ENCODE peak calls at places on chromosome 11, in nine cellular contexts. One of them, this sample, is unnamed.

GRCh38 chr11:125952973-125953372 is 7.1 kb downstream of the VSIG10L2 start:
- DNase-seq in cardiac muscle cell: no peak
- DNase-seq in sigmoid colon: peak
- DNase-seq in sciatic nerve: peak
- DNase-seq in fibroblast of gingiva: no peak
- DNase-seq in stimulated activated CD4-positive, alpha-beta T cell treated with anti-CD3 and anti-CD28 coated beads, Interleukin-4, amount 100 ng/mL, for 24 hours: no peak
- DNase-seq in NCI-H2107: no peak
- DNase-seq in dorsolateral prefrontal cortex: no peak
- DNase-seq in activated T-cell treated with anti-CD3 and anti-CD28 coated beads for 1 hour: no peak
- DNase-seq in this sample: no peak

GRCh38 chr11:65316311-65316978 is 1.8 kb downstream of the CDC42EP2 start:
- DNase-seq in cardiac muscle cell: no peak
- DNase-seq in sigmoid colon: peak
- DNase-seq in sciatic nerve: no peak
- DNase-seq in fibroblast of gingiva: peak
- DNase-seq in stimulated activated CD4-positive, alpha-beta T cell treated with anti-CD3 and anti-CD28 coated beads, Interleukin-4, amount 100 ng/mL, for 24 hours: no peak
- DNase-seq in NCI-H2107: no peak
- DNase-seq in dorsolateral prefrontal cortex: no peak
- DNase-seq in activated T-cell treated with anti-CD3 and anti-CD28 coated beads for 1 hour: no peak
- DNase-seq in this sample: no peak

GRCh38 chr11:78419327-78419726 is 1.7 kb upstream of the GAB2 start:
- DNase-seq in cardiac muscle cell: no peak
- DNase-seq in sigmoid colon: peak
- DNase-seq in sciatic nerve: peak
- DNase-seq in fibroblast of gingiva: peak
- DNase-seq in stimulated activated CD4-positive, alpha-beta T cell treated with anti-CD3 and anti-CD28 coated beads, Interleukin-4, amount 100 ng/mL, for 24 hours: no peak
- DNase-seq in NCI-H2107: no peak
- DNase-seq in dorsolateral prefrontal cortex: no peak
- DNase-seq in activated T-cell treated with anti-CD3 and anti-CD28 coated beads for 1 hour: no peak
- DNase-seq in this sample: no peak

GRCh38 chr11:34356576-34356917 is 1.3 kb downstream of the ABTB2 start:
- DNase-seq in cardiac muscle cell: peak
- DNase-seq in sigmoid colon: peak
- DNase-seq in sciatic nerve: peak
- DNase-seq in fibroblast of gingiva: no peak
- DNase-seq in stimulated activated CD4-positive, alpha-beta T cell treated with anti-CD3 and anti-CD28 coated beads, Interleukin-4, amount 100 ng/mL, for 24 hours: peak
- DNase-seq in NCI-H2107: no peak
- DNase-seq in dorsolateral prefrontal cortex: peak
- DNase-seq in activated T-cell treated with anti-CD3 and anti-CD28 coated beads for 1 hour: no peak
- DNase-seq in this sample: no peak

GRCh38 chr11:15742626-15743243 is 613.6 kb downstream of the SOX6 start:
- DNase-seq in cardiac muscle cell: no peak
- DNase-seq in sigmoid colon: no peak
- DNase-seq in sciatic nerve: no peak
- DNase-seq in fibroblast of gingiva: no peak
- DNase-seq in stimulated activated CD4-positive, alpha-beta T cell treated with anti-CD3 and anti-CD28 coated beads, Interleukin-4, amount 100 ng/mL, for 24 hours: no peak
- DNase-seq in NCI-H2107: no peak
- DNase-seq in dorsolateral prefrontal cortex: no peak
- DNase-seq in activated T-cell treated with anti-CD3 and anti-CD28 coated beads for 1 hour: no peak
- DNase-seq in this sample: no peak

GRCh38 chr11:36729765-36730164 is 131.7 kb upstream of the RAG2 start:
- DNase-seq in cardiac muscle cell: no peak
- DNase-seq in sigmoid colon: no peak
- DNase-seq in sciatic nerve: no peak
- DNase-seq in fibroblast of gingiva: no peak
- DNase-seq in stimulated activated CD4-positive, alpha-beta T cell treated with anti-CD3 and anti-CD28 coated beads, Interleukin-4, amount 100 ng/mL, for 24 hours: no peak
- DNase-seq in NCI-H2107: no peak
- DNase-seq in dorsolateral prefrontal cortex: no peak
- DNase-seq in activated T-cell treated with anti-CD3 and anti-CD28 coated beads for 1 hour: no peak
- DNase-seq in this sample: no peak

GRCh38 chr11:70668204-70669202 is 270.2 kb downstream of the CTTN start:
- DNase-seq in cardiac muscle cell: no peak
- DNase-seq in sigmoid colon: no peak
- DNase-seq in sciatic nerve: no peak
- DNase-seq in fibroblast of gingiva: no peak
- DNase-seq in stimulated activated CD4-positive, alpha-beta T cell treated with anti-CD3 and anti-CD28 coated beads, Interleukin-4, amount 100 ng/mL, for 24 hours: no peak
- DNase-seq in NCI-H2107: no peak
- DNase-seq in dorsolateral prefrontal cortex: no peak
- DNase-seq in activated T-cell treated with anti-CD3 and anti-CD28 coated beads for 1 hour: no peak
- DNase-seq in this sample: no peak

GRCh38 chr11:68214173-68215086 is 1.3 kb upstream of the KMT5B start:
- DNase-seq in cardiac muscle cell: peak
- DNase-seq in sigmoid colon: no peak
- DNase-seq in sciatic nerve: peak
- DNase-seq in fibroblast of gingiva: no peak
- DNase-seq in stimulated activated CD4-positive, alpha-beta T cell treated with anti-CD3 and anti-CD28 coated beads, Interleukin-4, amount 100 ng/mL, for 24 hours: peak
- DNase-seq in NCI-H2107: no peak
- DNase-seq in dorsolateral prefrontal cortex: no peak
- DNase-seq in activated T-cell treated with anti-CD3 and anti-CD28 coated beads for 1 hour: no peak
- DNase-seq in this sample: peak

GRCh38 chr11:35419713-35420333 is 465 bp upstream of the SLC1A2 start:
- DNase-seq in cardiac muscle cell: peak
- DNase-seq in sigmoid colon: no peak
- DNase-seq in sciatic nerve: no peak
- DNase-seq in fibroblast of gingiva: no peak
- DNase-seq in stimulated activated CD4-positive, alpha-beta T cell treated with anti-CD3 and anti-CD28 coated beads, Interleukin-4, amount 100 ng/mL, for 24 hours: no peak
- DNase-seq in NCI-H2107: no peak
- DNase-seq in dorsolateral prefrontal cortex: no peak
- DNase-seq in activated T-cell treated with anti-CD3 and anti-CD28 coated beads for 1 hour: no peak
- DNase-seq in this sample: no peak

GRCh38 chr11:79236541-79236971 is 204.3 kb downstream of the TENM4 start:
- DNase-seq in cardiac muscle cell: peak
- DNase-seq in sigmoid colon: no peak
- DNase-seq in sciatic nerve: no peak
- DNase-seq in fibroblast of gingiva: peak
- DNase-seq in stimulated activated CD4-positive, alpha-beta T cell treated with anti-CD3 and anti-CD28 coated beads, Interleukin-4, amount 100 ng/mL, for 24 hours: no peak
- DNase-seq in NCI-H2107: no peak
- DNase-seq in dorsolateral prefrontal cortex: peak
- DNase-seq in activated T-cell treated with anti-CD3 and anti-CD28 coated beads for 1 hour: no peak
- DNase-seq in this sample: no peak

GRCh38 chr11:21888814-21889213 is 304.1 kb upstream of the ANO5 start:
- DNase-seq in cardiac muscle cell: no peak
- DNase-seq in sigmoid colon: no peak
- DNase-seq in sciatic nerve: no peak
- DNase-seq in fibroblast of gingiva: no peak
- DNase-seq in stimulated activated CD4-positive, alpha-beta T cell treated with anti-CD3 and anti-CD28 coated beads, Interleukin-4, amount 100 ng/mL, for 24 hours: no peak
- DNase-seq in NCI-H2107: no peak
- DNase-seq in dorsolateral prefrontal cortex: no peak
- DNase-seq in activated T-cell treated with anti-CD3 and anti-CD28 coated beads for 1 hour: no peak
- DNase-seq in this sample: no peak

GRCh38 chr11:44066732-44067131 is 662 bp downstream of the ACCS start:
- DNase-seq in cardiac muscle cell: no peak
- DNase-seq in sigmoid colon: peak
- DNase-seq in sciatic nerve: no peak
- DNase-seq in fibroblast of gingiva: peak
- DNase-seq in stimulated activated CD4-positive, alpha-beta T cell treated with anti-CD3 and anti-CD28 coated beads, Interleukin-4, amount 100 ng/mL, for 24 hours: no peak
- DNase-seq in NCI-H2107: no peak
- DNase-seq in dorsolateral prefrontal cortex: no peak
- DNase-seq in activated T-cell treated with anti-CD3 and anti-CD28 coated beads for 1 hour: no peak
- DNase-seq in this sample: no peak

GRCh38 chr11:18368236-18368635 is 26.1 kb upstream of the LDHA start:
- DNase-seq in cardiac muscle cell: no peak
- DNase-seq in sigmoid colon: no peak
- DNase-seq in sciatic nerve: no peak
- DNase-seq in fibroblast of gingiva: no peak
- DNase-seq in stimulated activated CD4-positive, alpha-beta T cell treated with anti-CD3 and anti-CD28 coated beads, Interleukin-4, amount 100 ng/mL, for 24 hours: no peak
- DNase-seq in NCI-H2107: no peak
- DNase-seq in dorsolateral prefrontal cortex: no peak
- DNase-seq in activated T-cell treated with anti-CD3 and anti-CD28 coated beads for 1 hour: no peak
- DNase-seq in this sample: no peak

GRCh38 chr11:112248216-112248615 is 12.4 kb downstream of the PLET1 start:
- DNase-seq in cardiac muscle cell: no peak
- DNase-seq in sigmoid colon: no peak
- DNase-seq in sciatic nerve: no peak
- DNase-seq in fibroblast of gingiva: peak
- DNase-seq in stimulated activated CD4-positive, alpha-beta T cell treated with anti-CD3 and anti-CD28 coated beads, Interleukin-4, amount 100 ng/mL, for 24 hours: no peak
- DNase-seq in NCI-H2107: no peak
- DNase-seq in dorsolateral prefrontal cortex: no peak
- DNase-seq in activated T-cell treated with anti-CD3 and anti-CD28 coated beads for 1 hour: no peak
- DNase-seq in this sample: no peak

GRCh38 chr11:36622431-36623136 is 24.5 kb upstream of the RAG2 start:
- DNase-seq in cardiac muscle cell: peak
- DNase-seq in sigmoid colon: no peak
- DNase-seq in sciatic nerve: no peak
- DNase-seq in fibroblast of gingiva: peak
- DNase-seq in stimulated activated CD4-positive, alpha-beta T cell treated with anti-CD3 and anti-CD28 coated beads, Interleukin-4, amount 100 ng/mL, for 24 hours: no peak
- DNase-seq in NCI-H2107: peak
- DNase-seq in dorsolateral prefrontal cortex: no peak
- DNase-seq in activated T-cell treated with anti-CD3 and anti-CD28 coated beads for 1 hour: no peak
- DNase-seq in this sample: no peak

GRCh38 chr11:72673284-72673942 is 809 bp downstream of the PDE2A start:
- DNase-seq in cardiac muscle cell: peak
- DNase-seq in sigmoid colon: no peak
- DNase-seq in sciatic nerve: no peak
- DNase-seq in fibroblast of gingiva: no peak
- DNase-seq in stimulated activated CD4-positive, alpha-beta T cell treated with anti-CD3 and anti-CD28 coated beads, Interleukin-4, amount 100 ng/mL, for 24 hours: no peak
- DNase-seq in NCI-H2107: no peak
- DNase-seq in dorsolateral prefrontal cortex: no peak
- DNase-seq in activated T-cell treated with anti-CD3 and anti-CD28 coated beads for 1 hour: no peak
- DNase-seq in this sample: no peak

GRCh38 chr11:26186389-26186788 is 145.5 kb upstream of the ANO3 start:
- DNase-seq in cardiac muscle cell: no peak
- DNase-seq in sigmoid colon: no peak
- DNase-seq in sciatic nerve: no peak
- DNase-seq in fibroblast of gingiva: no peak
- DNase-seq in stimulated activated CD4-positive, alpha-beta T cell treated with anti-CD3 and anti-CD28 coated beads, Interleukin-4, amount 100 ng/mL, for 24 hours: no peak
- DNase-seq in NCI-H2107: no peak
- DNase-seq in dorsolateral prefrontal cortex: no peak
- DNase-seq in activated T-cell treated with anti-CD3 and anti-CD28 coated beads for 1 hour: no peak
- DNase-seq in this sample: no peak

GRCh38 chr11:134418119-134418840 is 6.2 kb upstream of the B3GAT1 start:
- DNase-seq in cardiac muscle cell: peak
- DNase-seq in sigmoid colon: no peak
- DNase-seq in sciatic nerve: no peak
- DNase-seq in fibroblast of gingiva: no peak
- DNase-seq in stimulated activated CD4-positive, alpha-beta T cell treated with anti-CD3 and anti-CD28 coated beads, Interleukin-4, amount 100 ng/mL, for 24 hours: no peak
- DNase-seq in NCI-H2107: no peak
- DNase-seq in dorsolateral prefrontal cortex: no peak
- DNase-seq in activated T-cell treated with anti-CD3 and anti-CD28 coated beads for 1 hour: no peak
- DNase-seq in this sample: no peak

GRCh38 chr11:67060111-67060522 is 3.5 kb downstream of the RHOD start:
- DNase-seq in cardiac muscle cell: no peak
- DNase-seq in sigmoid colon: no peak
- DNase-seq in sciatic nerve: no peak
- DNase-seq in fibroblast of gingiva: no peak
- DNase-seq in stimulated activated CD4-positive, alpha-beta T cell treated with anti-CD3 and anti-CD28 coated beads, Interleukin-4, amount 100 ng/mL, for 24 hours: no peak
- DNase-seq in NCI-H2107: no peak
- DNase-seq in dorsolateral prefrontal cortex: no peak
- DNase-seq in activated T-cell treated with anti-CD3 and anti-CD28 coated beads for 1 hour: no peak
- DNase-seq in this sample: no peak

GRCh38 chr11:35962373-35963138 is 18.7 kb downstream of the LDLRAD3 start:
- DNase-seq in cardiac muscle cell: no peak
- DNase-seq in sigmoid colon: no peak
- DNase-seq in sciatic nerve: no peak
- DNase-seq in fibroblast of gingiva: no peak
- DNase-seq in stimulated activated CD4-positive, alpha-beta T cell treated with anti-CD3 and anti-CD28 coated beads, Interleukin-4, amount 100 ng/mL, for 24 hours: no peak
- DNase-seq in NCI-H2107: no peak
- DNase-seq in dorsolateral prefrontal cortex: no peak
- DNase-seq in activated T-cell treated with anti-CD3 and anti-CD28 coated beads for 1 hour: no peak
- DNase-seq in this sample: no peak